ENCODE peak calls at places on chromosomes 2 and 18, in eight cellular contexts. V is heart right ventricle, H is endodermal cell, C is K562, Q is neural progenitor cell, N is glutamatergic neuron, X is progenitor cell of endocrine pancreas, W is lower lobe of right lung. O is an unnamed sample.

GRCh38 chr2:105179469-105180372 is 61.8 kb upstream of the GPR45 start:
- DNase-seq in V (peak; percentile 18), H (peak; percentile 74), C (peak; percentile 78), Q (peak; percentile 53), N (no peak), X (no peak), W (peak; percentile 54), O (peak; percentile 19)

GRCh38 chr2:217637268-217637615 is 365.6 kb downstream of the TNS1 start:
- DNase-seq in V (no peak), H (no peak), C (no peak), Q (peak; percentile 26), N (peak; percentile 77), X (no peak), W (no peak), O (no peak)

GRCh38 chr2:2183135-2183534 is 147.9 kb downstream of the MYT1L start:
- DNase-seq in V (no peak), H (no peak), C (no peak), Q (no peak), N (no peak), X (no peak), W (no peak), O (no peak)

GRCh38 chr2:127164761-127165538 is 55.1 kb downstream of the CYP27C1 start:
- DNase-seq in V (no peak), H (no peak), C (no peak), Q (no peak), N (no peak), X (no peak), W (no peak), O (no peak)

GRCh38 chr2:198188982-198189381 is 384.6 kb downstream of the PLCL1 start:
- DNase-seq in V (no peak), H (no peak), C (no peak), Q (no peak), N (no peak), X (no peak), W (no peak), O (no peak)

GRCh38 chr2:134845028-134845427 is 6.6 kb downstream of the ACMSD start:
- DNase-seq in V (no peak), H (no peak), C (no peak), Q (no peak), N (no peak), X (no peak), W (no peak), O (no peak)

GRCh38 chr18:4004176-4004829 is 450.8 kb downstream of the DLGAP1 start:
- DNase-seq in V (no peak), H (no peak), C (no peak), Q (no peak), N (no peak), X (no peak), W (no peak), O (no peak)

GRCh38 chr2:47636176-47636575 is 146.8 kb upstream of the MSH6 start:
- DNase-seq in V (no peak), H (peak; percentile 71), C (no peak), Q (no peak), N (no peak), X (no peak), W (no peak), O (no peak)

GRCh38 chr2:109069430-109070194 is 59.4 kb upstream of the SH3RF3 start:
- DNase-seq in V (no peak), H (peak; percentile 79), C (no peak), Q (peak; percentile 45), N (peak; percentile 63), X (no peak), W (no peak), O (no peak)

GRCh38 chr2:174593574-174594203 is 3.9 kb downstream of the WIPF1 start:
- DNase-seq in V (peak; percentile 42), H (no peak), C (peak; percentile 32), Q (peak; percentile 22), N (no peak), X (no peak), W (no peak), O (peak; percentile 41)

GRCh38 chr18:58520964-58521363 is 107.9 kb downstream of the ALPK2 start:
- DNase-seq in V (no peak), H (no peak), C (peak; percentile 3), Q (no peak), N (no peak), X (no peak), W (no peak), O (no peak)

GRCh38 chr2:235005603-235006259 is 53.9 kb downstream of the SH3BP4 start:
- DNase-seq in V (peak; percentile 54), H (peak; percentile 94), C (no peak), Q (peak; percentile 88), N (peak; percentile 80), X (peak; percentile 25), W (no peak), O (peak; percentile 65)

GRCh38 chr2:131105156-131105949 is at the start of gene PLEKHB2:
- DNase-seq in V (peak; percentile 93), H (peak; percentile 97), C (peak; percentile 96), Q (peak; percentile 94), N (peak; percentile 95), X (peak; percentile 93), W (peak; percentile 93), O (peak; percentile 97)

GRCh38 chr18:24018299-24018910 is 3.9 kb downstream of the TTC39C start:
- DNase-seq in V (no peak), H (no peak), C (no peak), Q (no peak), N (no peak), X (no peak), W (no peak), O (no peak)

GRCh38 chr2:205858781-205859478 is 176.6 kb downstream of the NRP2 start:
- DNase-seq in V (peak; percentile 38), H (no peak), C (no peak), Q (no peak), N (no peak), X (no peak), W (no peak), O (no peak)
- TF ChIP-seq CTCF in V (peak; percentile 8), H (no peak), C (no peak), Q (no peak), N (no peak), X (no peak), W (no peak), O (no peak)

GRCh38 chr2:181223239-181223638 is 233.9 kb upstream of the ITGA4 start:
- DNase-seq in V (no peak), H (no peak), C (no peak), Q (no peak), N (no peak), X (no peak), W (no peak), O (no peak)

GRCh38 chr2:181228661-181229060 is 228.5 kb upstream of the ITGA4 start:
- DNase-seq in V (no peak), H (no peak), C (no peak), Q (no peak), N (no peak), X (no peak), W (no peak), O (no peak)

GRCh38 chr2:181224866-181225265 is 232.3 kb upstream of the ITGA4 start:
- DNase-seq in V (no peak), H (no peak), C (no peak), Q (no peak), N (no peak), X (no peak), W (no peak), O (no peak)
- TF ChIP-seq CTCF in V (no peak), H (no peak), C (no peak), Q (no peak), N (no peak), X (no peak), W (no peak), O (no peak)

GRCh38 chr2:119496682-119497081 is 27.6 kb downstream of the SCTR start:
- DNase-seq in V (no peak), H (no peak), C (no peak), Q (no peak), N (no peak), X (no peak), W (no peak), O (no peak)

GRCh38 chr2:119491776-119492525 is 32.3 kb downstream of the SCTR start:
- DNase-seq in V (no peak), H (peak; percentile 84), C (no peak), Q (no peak), N (no peak), X (no peak), W (no peak), O (no peak)

GRCh38 chr2:119494163-119494790 is 30.0 kb downstream of the SCTR start:
- DNase-seq in V (no peak), H (peak; percentile 63), C (no peak), Q (no peak), N (no peak), X (no peak), W (no peak), O (no peak)

GRCh38 chr2:119490653-119491195 is 33.6 kb downstream of the SCTR start:
- DNase-seq in V (no peak), H (peak; percentile 53), C (no peak), Q (no peak), N (no peak), X (no peak), W (no peak), O (no peak)

DNA sequence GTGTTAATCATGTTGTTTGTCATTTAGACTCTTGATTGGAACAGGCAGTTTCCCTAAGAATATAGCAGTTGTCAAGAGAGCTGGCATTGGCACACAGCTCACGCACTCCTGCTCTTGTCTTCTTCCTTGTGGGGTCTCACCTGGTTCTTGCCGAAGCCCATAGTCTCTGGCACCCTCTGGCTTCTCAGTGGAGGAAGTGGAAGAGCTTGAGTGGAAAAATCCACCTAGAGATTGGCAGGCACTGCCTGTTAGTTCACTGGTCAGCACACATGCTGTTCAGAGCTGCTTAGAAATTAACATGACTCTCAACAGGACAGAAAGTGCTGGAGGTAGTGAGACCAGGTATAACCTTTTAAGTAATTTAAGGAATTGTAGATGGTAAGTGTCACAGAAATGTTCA is 28.3 kb downstream of the SCTR start:
- DNase-seq in V (no peak), H (no peak), C (no peak), Q (no peak), N (no peak), X (no peak), W (no peak), O (no peak)
- TF ChIP-seq CTCF in V (no peak), H (peak; percentile 14), C (no peak), Q (no peak), N (no peak), X (no peak), W (no peak), O (no peak)

GRCh38 chr2:151792589-151792988 is 35.6 kb downstream of the ARL5A start:
- DNase-seq in V (no peak), H (no peak), C (no peak), Q (peak; percentile 20), N (no peak), X (no peak), W (no peak), O (no peak)
- TF ChIP-seq CTCF in V (no peak), H (peak; percentile 62), C (peak; percentile 48), Q (peak; percentile 44), N (no peak), X (no peak), W (no peak), O (no peak)

GRCh38 chr2:163659224-163659623 is 76.6 kb downstream of the FIGN start:
- DNase-seq in V (no peak), H (no peak), C (no peak), Q (no peak), N (no peak), X (no peak), W (no peak), O (no peak)
- TF ChIP-seq CTCF in V (no peak), H (no peak), C (no peak), Q (no peak), N (no peak), X (no peak), W (no peak), O (no peak)